ENCODE peak calls at places on chromosomes 6 and 20, in eight cellular contexts. L, D, P, A, B, T, S and R are unnamed samples.

GRCh38 chr20:26276811-26277210 is 580.2 kb upstream of the ZNF337 start:
- DNase-seq in L (no peak), D (no peak), P (no peak), A (peak; percentile 2), B (peak; percentile 34), T (no peak), S (peak; percentile 3), R (no peak)

GRCh38 chr20:1937316-1937976 is 42.2 kb downstream of the SIRPA start:
- DNase-seq in L (no peak), D (no peak), P (no peak), A (no peak), B (no peak), T (no peak), S (no peak), R (no peak)

GRCh38 chr6:50936277-50936681 is 117.6 kb downstream of the TFAP2B start:
- DNase-seq in L (no peak), D (no peak), P (peak; percentile 39), A (no peak), B (no peak), T (no peak), S (no peak), R (no peak)

GRCh38 chr6:165861226-165861625 is 198.2 kb upstream of the PDE10A start:
- DNase-seq in L (no peak), D (no peak), P (no peak), A (no peak), B (no peak), T (no peak), S (no peak), R (no peak)

GRCh38 chr20:25858495-25859425 is 162.1 kb upstream of the ZNF337 start:
- DNase-seq in L (no peak), D (no peak), P (no peak), A (no peak), B (peak; percentile 33), T (no peak), S (no peak), R (no peak)

GRCh38 chr6:48736486-48737206 is 625.6 kb upstream of the PTCHD4 start:
- DNase-seq in L (no peak), D (no peak), P (no peak), A (peak; percentile 83), B (no peak), T (no peak), S (no peak), R (no peak)

GRCh38 chr6:35370799-35371493 is 28.6 kb downstream of the PPARD start:
- DNase-seq in L (no peak), D (no peak), P (no peak), A (no peak), B (peak; percentile 77), T (no peak), S (no peak), R (no peak)

GRCh38 chr20:48128436-48128835 is 343.2 kb upstream of the SULF2 start:
- DNase-seq in L (no peak), D (no peak), P (no peak), A (no peak), B (peak; percentile 23), T (no peak), S (no peak), R (no peak)

GRCh38 chr6:34386316-34387137 is 5.9 kb downstream of the NUDT3 start:
- DNase-seq in L (no peak), D (no peak), P (no peak), A (no peak), B (no peak), T (no peak), S (no peak), R (no peak)

GRCh38 chr6:3231213-3232016 is 4.0 kb upstream of the TUBB2B start:
- DNase-seq in L (no peak), D (no peak), P (peak; percentile 47), A (peak; percentile 49), B (peak; percentile 74), T (peak; percentile 76), S (peak; percentile 85), R (peak; percentile 44)

GRCh38 chr20:57632286-57632685 is 12.1 kb upstream of the ZBP1 start:
- DNase-seq in L (no peak), D (no peak), P (no peak), A (no peak), B (no peak), T (no peak), S (no peak), R (no peak)

GRCh38 chr6:6686748-6687601 is 98.5 kb downstream of the LY86 start:
- DNase-seq in L (no peak), D (no peak), P (peak; percentile 93), A (no peak), B (peak; percentile 85), T (peak; percentile 70), S (peak; percentile 98), R (no peak)

GRCh38 chr20:50747275-50747674 is 15.9 kb downstream of the PARD6B start:
- DNase-seq in L (no peak), D (no peak), P (no peak), A (no peak), B (no peak), T (no peak), S (no peak), R (no peak)

GRCh38 chr20:32168184-32168910 is 39.2 kb downstream of the PLAGL2 start:
- DNase-seq in L (no peak), D (no peak), P (no peak), A (no peak), B (peak; percentile 14), T (no peak), S (peak; percentile 30), R (no peak)

GRCh38 chr6:160950507-160950906 is 41.1 kb upstream of the MAP3K4 start:
- DNase-seq in L (no peak), D (no peak), P (peak; percentile 15), A (no peak), B (no peak), T (no peak), S (no peak), R (no peak)

GRCh38 chr6:111113731-111114438 is 26.6 kb downstream of the SLC16A10 start:
- DNase-seq in L (no peak), D (peak; percentile 18), P (peak; percentile 15), A (no peak), B (no peak), T (no peak), S (no peak), R (no peak)

GRCh38 chr6:11479296-11479695 is 58.3 kb upstream of the TMEM170B start:
- DNase-seq in L (no peak), D (no peak), P (no peak), A (no peak), B (no peak), T (no peak), S (no peak), R (no peak)

GRCh38 chr6:56746767-56747504 is 104.2 kb upstream of the DST start:
- DNase-seq in L (no peak), D (no peak), P (peak; percentile 37), A (no peak), B (peak; percentile 41), T (no peak), S (no peak), R (no peak)